ENCODE peak calls at places on chromosomes 11 and 22, in nine cellular contexts. D is GM23248; H is HuH-7; P is GM12892; W is heart left ventricle; T is central memory CD8-positive, alpha-beta T cell; I is transverse colon; B is NCI-H460; S is SJSA1. Z is an unnamed sample.

GRCh38 chr11:68838572-68838964 is 3.1 kb downstream of the CPT1A start:
- DNase-seq in D (peak), H (no peak), P (no peak), W (no peak), T (no peak), I (no peak), B (no peak), S (no peak), Z (peak)

GRCh38 chr11:69825037-69825834 is 6.0 kb upstream of the FGF3 start:
- DNase-seq in D (peak), H (no peak), P (no peak), W (no peak), T (no peak), I (peak), B (no peak), S (peak), Z (no peak)

GRCh38 chr11:1763336-1763795 is 361 bp downstream of the CTSD start:
- DNase-seq in D (no peak), H (no peak), P (peak), W (peak), T (no peak), I (no peak), B (no peak), S (no peak), Z (no peak)

GRCh38 chr11:61969838-61970452 is 2.5 kb upstream of the FTH1 start:
- DNase-seq in D (peak), H (no peak), P (no peak), W (no peak), T (no peak), I (no peak), B (peak), S (peak), Z (no peak)

GRCh38 chr11:2830886-2831285 is 54.7 kb downstream of the CDKN1C start:
- DNase-seq in D (no peak), H (no peak), P (no peak), W (peak), T (no peak), I (no peak), B (no peak), S (no peak), Z (peak)

GRCh38 chr11:84901986-84902385 is 725.2 kb downstream of the DLG2 start:
- DNase-seq in D (peak), H (no peak), P (no peak), W (no peak), T (no peak), I (no peak), B (no peak), S (no peak), Z (no peak)

GRCh38 chr11:21723681-21724080 is 469.2 kb upstream of the ANO5 start:
- DNase-seq in D (no peak), H (no peak), P (no peak), W (no peak), T (no peak), I (no peak), B (no peak), S (no peak), Z (no peak)

GRCh38 chr11:48109046-48109666 is 107.5 kb upstream of the OR4B1 start:
- DNase-seq in D (peak), H (no peak), P (no peak), W (no peak), T (no peak), I (no peak), B (peak), S (peak), Z (no peak)

GRCh38 chr11:113289341-113290187 is 24.8 kb upstream of the TTC12 start:
- DNase-seq in D (peak), H (peak), P (peak), W (peak), T (peak), I (peak), B (peak), S (peak), Z (peak)

GRCh38 chr11:67195971-67196418 is 70.3 kb upstream of the GRK2 start:
- DNase-seq in D (peak), H (peak), P (no peak), W (no peak), T (no peak), I (peak), B (peak), S (no peak), Z (no peak)

GRCh38 chr22:20206709-20207215 is 55.9 kb upstream of the CCDC188 start:
- DNase-seq in D (peak), H (no peak), P (no peak), W (no peak), T (no peak), I (peak), B (no peak), S (peak), Z (no peak)

GRCh38 chr22:23192558-23192957 is 12.2 kb downstream of the BCR start:
- DNase-seq in D (no peak), H (no peak), P (no peak), W (no peak), T (no peak), I (no peak), B (no peak), S (no peak), Z (no peak)

GRCh38 chr22:41092023-41092817 is at the start of gene EP300:
- DNase-seq in D (peak), H (peak), P (peak), W (peak), T (peak), I (peak), B (peak), S (peak), Z (peak)

GRCh38 chr11:112128483-112129121 is 35.3 kb downstream of the IL18 start:
- DNase-seq in D (peak), H (no peak), P (no peak), W (no peak), T (no peak), I (peak), B (peak), S (peak), Z (no peak)

GRCh38 chr22:27871306-27872014 is 47.6 kb downstream of the PITPNB start:
- DNase-seq in D (no peak), H (no peak), P (no peak), W (no peak), T (no peak), I (no peak), B (no peak), S (no peak), Z (no peak)

GRCh38 chr22:16937811-16938210 is 70.2 kb downstream of the GAB4 start:
- DNase-seq in D (no peak), H (no peak), P (no peak), W (no peak), T (no peak), I (no peak), B (no peak), S (no peak), Z (no peak)

GRCh38 chr11:17386331-17387084 is 2.0 kb downstream of the KCNJ11 start:
- DNase-seq in D (peak), H (peak), P (no peak), W (no peak), T (no peak), I (peak), B (no peak), S (peak), Z (peak)

GRCh38 chr11:2846056-2846455 is 39.5 kb downstream of the CDKN1C start:
- DNase-seq in D (peak), H (no peak), P (no peak), W (no peak), T (no peak), I (no peak), B (no peak), S (no peak), Z (no peak)

GRCh38 chr11:6297831-6298230 is 22.5 kb downstream of the CAVIN3 start:
- DNase-seq in D (peak), H (no peak), P (no peak), W (no peak), T (no peak), I (no peak), B (no peak), S (peak), Z (no peak)

GRCh38 chr11:78065239-78065638 is 1.6 kb downstream of the THRSP start:
- DNase-seq in D (no peak), H (no peak), P (no peak), W (no peak), T (no peak), I (no peak), B (no peak), S (no peak), Z (no peak)

GRCh38 chr22:46040471-46041465 is 63.8 kb upstream of the WNT7B start:
- DNase-seq in D (no peak), H (no peak), P (no peak), W (no peak), T (no peak), I (no peak), B (no peak), S (no peak), Z (peak)

Z was measured in pancreas.